ENCODE peak calls at places on chromosomes 16 and 17, in seven cellular contexts. Q, B, R, M, T, N and S are unnamed samples.
A peak's percentile ranks its signal among the peaks of the same experiment; 100 is the strongest.

GRCh38 chr17:28983286-28984240 is 22.3 kb downstream of the SEZ6 start:
- DNase-seq in Q (no peak), B (no peak), R (no peak), M (no peak), T (no peak), N (no peak), S (no peak)

GRCh38 chr17:28295677-28296578 is 23.1 kb upstream of the TMEM97 start:
- DNase-seq in Q (no peak), B (no peak), R (no peak), M (no peak), T (no peak), N (no peak), S (no peak)

GRCh38 chr17:32912218-32912897 is 15.6 kb upstream of the TMEM98 start:
- DNase-seq in Q (peak; percentile 69), B (peak; percentile 84), R (peak; percentile 83), M (no peak), T (peak; percentile 37), N (no peak), S (peak; percentile 41)

GRCh38 chr17:4777969-4778760 is 6.5 kb downstream of the TM4SF5 start:
- DNase-seq in Q (no peak), B (no peak), R (no peak), M (no peak), T (no peak), N (no peak), S (no peak)

GRCh38 chr17:79072544-79072943 is 2.1 kb upstream of the ENGASE start:
- DNase-seq in Q (no peak), B (no peak), R (peak; percentile 62), M (no peak), T (no peak), N (no peak), S (no peak)

GRCh38 chr17:76940738-76941350 is 72.6 kb downstream of the MGAT5B start:
- DNase-seq in Q (no peak), B (no peak), R (no peak), M (no peak), T (no peak), N (peak; percentile 70), S (no peak)

GRCh38 chr17:60327122-60327869 is 64.6 kb downstream of the USP32 start:
- DNase-seq in Q (no peak), B (no peak), R (no peak), M (no peak), T (no peak), N (peak; percentile 83), S (no peak)

GRCh38 chr16:19029980-19030379 is 37.4 kb upstream of the COQ7 start:
- DNase-seq in Q (no peak), B (no peak), R (no peak), M (no peak), T (no peak), N (no peak), S (no peak)

GRCh38 chr16:72291121-72291520 is 119.2 kb upstream of the PMFBP1 start:
- DNase-seq in Q (no peak), B (no peak), R (no peak), M (no peak), T (no peak), N (no peak), S (peak; percentile 90)

GRCh38 chr16:79707867-79708266 is 107.3 kb upstream of the MAF start:
- DNase-seq in Q (no peak), B (peak; percentile 92), R (peak; percentile 88), M (no peak), T (peak; percentile 78), N (no peak), S (no peak)
- H3K36me3 ChIP-seq in Q (no peaks in the 10 kb centered on the region), B (no peaks in the 10 kb centered on the region), R (no peaks in the 10 kb centered on the region), M (no peaks in the 10 kb centered on the region), T (no peaks in the 10 kb centered on the region), N (no peaks in the 10 kb centered on the region), S (no peaks in the 10 kb centered on the region)

DNA sequence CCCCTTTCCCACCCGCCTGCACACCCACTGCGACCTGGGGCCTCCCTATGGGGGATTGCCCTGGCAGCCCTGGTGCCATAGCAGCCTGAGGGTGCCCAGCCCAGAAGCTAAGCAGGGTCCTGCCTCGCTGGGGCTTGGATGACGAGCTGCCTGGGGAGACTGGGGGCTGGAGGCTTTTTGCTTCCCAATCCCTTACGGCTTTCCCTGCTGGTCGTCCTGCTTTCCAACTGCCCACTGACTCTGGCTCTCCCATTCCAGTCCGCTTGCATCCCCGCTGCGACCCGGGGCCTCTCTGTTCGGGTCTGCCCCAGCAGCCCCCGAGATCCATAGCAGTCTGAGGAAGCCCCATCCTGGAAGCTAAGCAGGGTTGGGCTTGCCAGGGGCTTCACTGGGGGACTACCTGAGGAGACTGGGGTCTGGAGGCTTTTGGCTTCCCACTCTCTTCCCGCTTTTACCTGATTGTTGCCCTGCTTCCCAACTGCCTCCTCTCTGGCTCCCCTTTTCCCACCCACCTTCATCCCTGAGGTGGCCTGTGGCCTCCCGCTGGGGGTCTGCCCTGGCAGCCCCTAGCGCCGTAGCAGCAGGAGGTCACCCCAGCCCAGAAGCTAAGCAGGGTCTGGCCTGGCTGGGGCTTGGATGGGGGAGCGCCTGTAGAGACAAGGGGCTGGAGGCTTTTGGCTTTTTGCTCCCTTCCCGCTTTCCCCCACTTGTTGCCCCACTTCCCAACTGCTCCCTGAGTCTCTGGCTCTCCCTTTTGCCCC is 2292.8 kb downstream of the TP53TG3F start:
- DNase-seq in Q (no peak), B (peak; percentile 72), R (no peak), M (no peak), T (no peak), N (no peak), S (no peak)
- H3K9me3 ChIP-seq in Q (no peaks in the 10 kb centered on the region), B (peaks cover 14% of the 10 kb centered on the region), R (no peaks in the 10 kb centered on the region), M (no peaks in the 10 kb centered on the region), T (no peaks in the 10 kb centered on the region), N (no peaks in the 10 kb centered on the region), S (no peaks in the 10 kb centered on the region)

GRCh38 chr17:81910840-81911276 is 341 bp downstream of the PCYT2 start:
- DNase-seq in Q (no peak), B (no peak), R (peak; percentile 66), M (no peak), T (no peak), N (no peak), S (no peak)

GRCh38 chr17:81909966-81910839 is 996 bp downstream of the PCYT2 start:
- DNase-seq in Q (peak; percentile 81), B (no peak), R (peak; percentile 68), M (no peak), T (no peak), N (no peak), S (no peak)

GRCh38 chr17:81907219-81908145 is 3.7 kb downstream of the PCYT2 start:
- DNase-seq in Q (no peak), B (no peak), R (no peak), M (no peak), T (no peak), N (no peak), S (no peak)

GRCh38 chr17:81909231-81909630 is 2.0 kb downstream of the PCYT2 start:
- DNase-seq in Q (no peak), B (no peak), R (no peak), M (no peak), T (no peak), N (no peak), S (no peak)

DNA sequence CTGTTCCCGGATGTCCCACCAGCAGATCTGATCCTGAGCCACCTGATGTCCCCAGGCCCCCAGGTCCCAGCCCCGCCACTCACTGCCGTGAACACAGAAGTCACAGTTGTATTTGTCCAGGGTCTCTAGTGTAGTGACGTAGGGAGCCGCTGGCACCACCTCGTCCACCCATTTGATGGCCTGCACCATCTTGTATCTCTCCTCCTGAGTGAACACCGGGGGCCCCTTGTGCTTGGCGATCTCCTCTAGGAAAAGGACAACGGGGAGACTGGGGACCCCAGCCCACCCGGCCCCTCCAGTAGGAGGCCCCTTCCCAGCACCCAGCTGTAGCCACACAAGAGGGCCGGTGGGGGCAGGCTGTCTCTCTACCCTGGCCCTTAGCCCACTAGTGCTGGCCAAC is 2.4 kb downstream of the PCYT2 start:
- DNase-seq in Q (no peak), B (no peak), R (no peak), M (no peak), T (no peak), N (no peak), S (no peak)
- H3K36me3 ChIP-seq in Q (peaks cover 48% of the 10 kb centered on the region), B (peaks cover 75% of the 10 kb centered on the region), R (peaks cover 6% of the 10 kb centered on the region), M (peaks cover 18% of the 10 kb centered on the region), T (peaks cover 39% of the 10 kb centered on the region), N (peaks cover 16% of the 10 kb centered on the region), S (peaks cover 89% of the 10 kb centered on the region)

DNA sequence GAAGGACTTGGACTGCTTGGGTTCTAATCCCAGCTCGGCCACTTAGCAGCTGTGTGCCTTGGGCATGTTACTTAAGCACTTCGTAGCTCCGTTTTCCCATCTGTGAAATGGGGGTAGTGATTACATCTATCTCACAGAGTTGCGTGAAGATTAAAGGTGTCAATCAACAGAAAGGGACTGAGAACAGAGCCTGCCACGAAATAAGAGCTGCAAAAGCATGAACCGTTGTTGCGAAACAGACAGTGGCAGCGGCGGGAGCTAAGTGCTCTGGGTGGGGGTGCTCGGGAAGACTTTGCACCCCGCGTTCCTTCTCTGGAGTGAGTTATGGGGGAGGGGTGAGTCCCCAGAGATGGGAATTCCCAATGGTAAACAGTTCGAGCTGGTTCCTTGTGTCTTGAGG is 79.6 kb upstream of the LHX1 start:
- DNase-seq in Q (no peak), B (no peak), R (no peak), M (no peak), T (no peak), N (no peak), S (no peak)
- H3K9me3 ChIP-seq in Q (no peaks in the 10 kb centered on the region), B (no peaks in the 10 kb centered on the region), R (no peaks in the 10 kb centered on the region), M (no peaks in the 10 kb centered on the region), T (no peaks in the 10 kb centered on the region), N (no peaks in the 10 kb centered on the region), S (no peaks in the 10 kb centered on the region)

GRCh38 chr16:89782489-89782888 is 34.0 kb downstream of the FANCA start:
- DNase-seq in Q (no peak), B (no peak), R (no peak), M (no peak), T (no peak), N (no peak), S (no peak)
- H3K36me3 ChIP-seq in Q (no peaks in the 10 kb centered on the region), B (no peaks in the 10 kb centered on the region), R (no peaks in the 10 kb centered on the region), M (no peaks in the 10 kb centered on the region), T (no peaks in the 10 kb centered on the region), N (peaks cover 53% of the 10 kb centered on the region), S (peaks cover 80% of the 10 kb centered on the region)

GRCh38 chr16:31767267-31767666 is 106.3 kb upstream of the ZNF267 start:
- DNase-seq in Q (no peak), B (no peak), R (no peak), M (no peak), T (no peak), N (no peak), S (no peak)

DNA sequence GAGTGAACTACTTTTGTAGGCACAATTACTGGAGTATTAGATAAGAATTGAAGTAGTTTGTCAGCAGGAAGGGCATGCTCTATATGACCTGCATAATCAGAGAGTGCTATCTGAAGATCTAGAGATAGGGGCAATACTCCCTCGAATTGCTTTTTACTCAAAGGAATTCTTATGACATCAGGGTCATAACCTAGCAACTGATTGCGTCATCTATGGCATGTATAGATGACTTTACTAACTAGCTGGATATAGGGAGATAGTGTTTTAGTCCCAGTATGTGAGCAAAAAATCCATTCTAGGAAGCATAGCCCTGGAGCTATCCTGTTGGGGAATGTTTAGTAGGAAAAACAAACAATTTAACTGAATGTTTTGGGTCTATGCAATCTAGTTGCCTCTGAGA is 109.5 kb upstream of the ZNF267 start:
- DNase-seq in Q (no peak), B (no peak), R (no peak), M (no peak), T (no peak), N (no peak), S (no peak)
- H3K9me3 ChIP-seq in Q (no peaks in the 10 kb centered on the region), B (peaks cover 89% of the 10 kb centered on the region), R (peaks cover 19% of the 10 kb centered on the region), M (peaks cover 47% of the 10 kb centered on the region), T (peaks cover 93% of the 10 kb centered on the region), N (no peaks in the 10 kb centered on the region), S (peaks cover 10% of the 10 kb centered on the region)